ENCODE peak calls at places on chromosome 10, in seven cellular contexts. K is EH, Z is pancreas, W is epithelial cell of esophagus, V is lung microvascular endothelial cell, P is LHCN-M2, C is T-cell. B is an unnamed sample.

GRCh38 chr10:117653170-117653515 is 110.6 kb downstream of the EMX2 start:
- DNase-seq in K (peak; percentile 87), Z (no peak), W (peak; percentile 96), V (no peak), P (peak; percentile 76), C (no peak), B (no peak)

GRCh38 chr10:133219782-133220181 is 10.2 kb upstream of the UTF1 start:
- DNase-seq in K (no peak), Z (no peak), W (no peak), V (no peak), P (no peak), C (no peak), B (no peak)

GRCh38 chr10:69092959-69093850 is 5.3 kb downstream of the SRGN start:
- DNase-seq in K (peak; percentile 87), Z (peak; percentile 66), W (peak; percentile 90), V (peak; percentile 88), P (peak; percentile 84), C (peak; percentile 78), B (peak; percentile 89)

GRCh38 chr10:7233259-7233991 is 177.4 kb downstream of the SFMBT2 start:
- DNase-seq in K (no peak), Z (no peak), W (peak; percentile 64), V (no peak), P (no peak), C (no peak), B (peak; percentile 38)

GRCh38 chr10:3593611-3594010 is 191.4 kb downstream of the KLF6 start:
- DNase-seq in K (no peak), Z (no peak), W (no peak), V (no peak), P (no peak), C (no peak), B (no peak)

GRCh38 chr10:31353574-31353973 is 34.6 kb downstream of the ZEB1 start:
- DNase-seq in K (peak; percentile 65), Z (no peak), W (peak; percentile 95), V (peak; percentile 49), P (peak; percentile 72), C (no peak), B (no peak)

GRCh38 chr10:30857803-30858202 is 173.9 kb downstream of the ZNF438 start:
- DNase-seq in K (peak; percentile 41), Z (peak; percentile 15), W (peak; percentile 13), V (peak; percentile 78), P (peak; percentile 62), C (no peak), B (no peak)

GRCh38 chr10:29946953-29947700 is 112.3 kb downstream of the JCAD start:
- DNase-seq in K (peak; percentile 87), Z (peak; percentile 61), W (peak; percentile 93), V (peak; percentile 40), P (peak; percentile 87), C (no peak), B (no peak)

GRCh38 chr10:52314822-52315552 is 906 bp downstream of the DKK1 start:
- DNase-seq in K (peak; percentile 66), Z (no peak), W (peak; percentile 47), V (peak; percentile 57), P (peak; percentile 64), C (no peak), B (no peak)

GRCh38 chr10:71512794-71513379 is 116.2 kb downstream of the CDH23 start:
- DNase-seq in K (peak; percentile 11), Z (peak; percentile 26), W (peak; percentile 67), V (peak; percentile 22), P (no peak), C (no peak), B (no peak)

GRCh38 chr10:33196710-33197406 is 137.6 kb downstream of the NRP1 start:
- DNase-seq in K (no peak), Z (no peak), W (no peak), V (peak; percentile 74), P (no peak), C (no peak), B (no peak)

GRCh38 chr10:4931587-4931986 is 31.6 kb upstream of the AKR1C1 start:
- DNase-seq in K (no peak), Z (peak; percentile 50), W (peak; percentile 25), V (no peak), P (peak; percentile 38), C (no peak), B (no peak)

GRCh38 chr10:114437456-114438292 is 33.4 kb upstream of the AFAP1L2 start:
- DNase-seq in K (peak; percentile 42), Z (peak; percentile 16), W (peak; percentile 43), V (peak; percentile 49), P (peak; percentile 18), C (no peak), B (no peak)

GRCh38 chr10:74738052-74738451 is 88.3 kb upstream of the KAT6B start:
- DNase-seq in K (peak; percentile 7), Z (no peak), W (no peak), V (peak; percentile 23), P (no peak), C (no peak), B (no peak)

GRCh38 chr10:1043532-1043995 is 5.4 kb downstream of the IDI1 start:
- DNase-seq in K (no peak), Z (no peak), W (no peak), V (peak; percentile 50), P (no peak), C (no peak), B (peak; percentile 55)

GRCh38 chr10:4121531-4122380 is 336.7 kb upstream of the KLF6 start:
- DNase-seq in K (no peak), Z (no peak), W (no peak), V (peak; percentile 50), P (no peak), C (no peak), B (no peak)

GRCh38 chr10:86857097-86857825 is 100.2 kb downstream of the MMRN2 start:
- DNase-seq in K (peak; percentile 85), Z (no peak), W (no peak), V (no peak), P (peak; percentile 57), C (no peak), B (no peak)

GRCh38 chr10:44425466-44425865 is 40.6 kb upstream of the CXCL12 start:
- DNase-seq in K (no peak), Z (no peak), W (no peak), V (no peak), P (no peak), C (no peak), B (no peak)

GRCh38 chr10:95201736-95202135 is 7.7 kb downstream of the ACSM6 start:
- DNase-seq in K (peak; percentile 60), Z (no peak), W (peak; percentile 73), V (no peak), P (peak; percentile 61), C (no peak), B (no peak)

GRCh38 chr10:6279540-6280267 is 77.0 kb downstream of the PFKFB3 start:
- DNase-seq in K (peak; percentile 93), Z (peak; percentile 58), W (peak; percentile 56), V (peak; percentile 20), P (peak; percentile 58), C (no peak), B (no peak)

GRCh38 chr10:101301111-101301731 is 52.7 kb upstream of the BTRC start:
- DNase-seq in K (peak; percentile 51), Z (peak; percentile 23), W (peak; percentile 85), V (peak; percentile 76), P (peak; percentile 52), C (no peak), B (peak; percentile 6)

GRCh38 chr10:132265878-132266496 is 41.8 kb downstream of the STK32C start:
- DNase-seq in K (peak; percentile 46), Z (no peak), W (no peak), V (no peak), P (no peak), C (no peak), B (no peak)

GRCh38 chr10:95333997-95334792 is 43.4 kb upstream of the PDLIM1 start:
- DNase-seq in K (peak; percentile 96), Z (no peak), W (peak; percentile 81), V (peak; percentile 93), P (peak; percentile 79), C (no peak), B (no peak)

GRCh38 chr10:32295027-32295426 is 51.9 kb downstream of the EPC1 start:
- DNase-seq in K (no peak), Z (no peak), W (no peak), V (no peak), P (no peak), C (no peak), B (no peak)

GRCh38 chr10:19816420-19817250 is at the start of gene PLXDC2:
- DNase-seq in K (peak; percentile 9), Z (no peak), W (peak; percentile 74), V (peak; percentile 38), P (peak; percentile 61), C (no peak), B (peak; percentile 32)

GRCh38 chr10:84026821-84027257 is 112.5 kb upstream of the GHITM start:
- DNase-seq in K (peak; percentile 6), Z (no peak), W (peak; percentile 32), V (peak; percentile 52), P (no peak), C (no peak), B (no peak)

GRCh38 chr10:49112851-49113250 is 2.5 kb downstream of the VSTM4 start:
- DNase-seq in K (no peak), Z (no peak), W (no peak), V (no peak), P (no peak), C (no peak), B (no peak)

GRCh38 chr10:100020883-100021248 is 11.1 kb upstream of the DNMBP start:
- DNase-seq in K (no peak), Z (no peak), W (no peak), V (no peak), P (no peak), C (no peak), B (no peak)

GRCh38 chr10:123804716-123805115 is 86.9 kb downstream of the CPXM2 start:
- DNase-seq in K (peak; percentile 89), Z (no peak), W (no peak), V (no peak), P (no peak), C (no peak), B (no peak)

GRCh38 chr10:27446091-27446918 is 57.8 kb upstream of the RAB18 start:
- DNase-seq in K (peak; percentile 58), Z (no peak), W (peak; percentile 57), V (peak; percentile 53), P (peak; percentile 41), C (no peak), B (peak; percentile 18)

GRCh38 chr10:49388161-49388560 is 7.7 kb downstream of the DRGX start:
- DNase-seq in K (no peak), Z (no peak), W (no peak), V (no peak), P (no peak), C (no peak), B (no peak)

GRCh38 chr10:47140752-47141348 is 159.1 kb upstream of the GDF10 start:
- DNase-seq in K (no peak), Z (no peak), W (no peak), V (no peak), P (no peak), C (no peak), B (no peak)